ENCODE peak calls at places on chromosomes 11 and 22, in four cellular contexts. R is fibroblast of lung, K is heart right ventricle, F is LNCaP clone FGC. I is an unnamed sample.

GRCh38 chr22:38317995-38318715 is 922 bp upstream of the CSNK1E start:
- DNase-seq in R (peak), K (peak), F (peak), I (peak)

GRCh38 chr11:110279881-110280280 is 16.5 kb downstream of the RDX start:
- DNase-seq in R (no peak), K (no peak), F (no peak), I (no peak)

GRCh38 chr11:68211546-68211945 is 1.6 kb downstream of the KMT5B start:
- DNase-seq in R (no peak), K (no peak), F (no peak), I (no peak)

GRCh38 chr11:67277231-67277961 is 11.1 kb downstream of the GRK2 start:
- DNase-seq in R (peak), K (peak), F (no peak), I (no peak)

GRCh38 chr11:116471608-116472007 is 301.2 kb downstream of the BUD13 start:
- DNase-seq in R (peak), K (no peak), F (no peak), I (peak)

GRCh38 chr22:36029406-36029755 is 757 bp upstream of the RBFOX2 start:
- DNase-seq in R (no peak), K (no peak), F (no peak), I (no peak)

GRCh38 chr22:44380716-44381500 is 68.2 kb upstream of the SHISAL1 start:
- DNase-seq in R (no peak), K (no peak), F (no peak), I (no peak)

GRCh38 chr11:69444381-69445130 is 36.9 kb upstream of the LINC01488 start:
- DNase-seq in R (peak), K (peak), F (no peak), I (no peak)

GRCh38 chr22:22865311-22866072 is 22.1 kb upstream of the IGLL5 start:
- DNase-seq in R (peak), K (no peak), F (no peak), I (no peak)

GRCh38 chr22:25077964-25078363 is 121.7 kb upstream of the CRYBB3 start:
- DNase-seq in R (no peak), K (no peak), F (no peak), I (no peak)

GRCh38 chr11:45929486-45930030 is 7.1 kb downstream of the LARGE2 start:
- DNase-seq in R (no peak), K (no peak), F (no peak), I (no peak)

GRCh38 chr11:69963533-69964246 is 114.4 kb upstream of the ANO1 start:
- DNase-seq in R (peak), K (no peak), F (no peak), I (no peak)

GRCh38 chr11:72443016-72443415 is 8.7 kb upstream of the CLPB start:
- DNase-seq in R (peak), K (no peak), F (no peak), I (no peak)

GRCh38 chr11:14642873-14643696 is 519 bp upstream of the PDE3B start:
- DNase-seq in R (no peak), K (no peak), F (no peak), I (no peak)

DNA sequence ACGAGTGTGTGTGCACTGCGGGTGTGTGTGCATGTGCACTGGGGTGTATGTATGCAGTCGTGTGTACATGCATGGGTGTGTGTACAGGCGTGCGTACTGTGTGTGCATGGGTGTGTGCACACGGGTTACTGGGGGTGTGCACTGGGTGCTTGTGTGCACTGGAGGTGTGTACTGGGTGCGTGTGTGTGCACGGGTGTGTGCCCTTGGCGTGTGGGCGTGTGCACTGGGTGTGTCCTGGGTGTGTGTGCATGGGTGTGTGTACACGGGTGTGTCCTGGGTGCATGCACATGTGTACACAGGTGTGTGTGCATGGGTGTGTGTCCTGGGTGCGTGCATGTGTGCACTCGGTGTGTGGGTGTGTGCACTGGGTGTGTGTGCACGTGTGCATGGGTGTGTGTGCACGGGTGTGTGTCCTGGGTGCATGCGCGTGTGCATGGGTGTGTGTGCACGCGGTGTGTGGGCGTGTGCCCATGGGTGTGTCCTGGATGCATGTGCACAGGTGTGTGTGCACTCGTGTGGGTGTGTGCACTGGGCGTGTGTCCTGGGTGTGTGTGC is 39.1 kb downstream of the BRSK2 start:
- DNase-seq in R (no peak), K (no peak), F (no peak), I (no peak)
- TF ChIP-seq CTCF in R (no peak), K (no peak), F (no peak), I (no peak)

DNA sequence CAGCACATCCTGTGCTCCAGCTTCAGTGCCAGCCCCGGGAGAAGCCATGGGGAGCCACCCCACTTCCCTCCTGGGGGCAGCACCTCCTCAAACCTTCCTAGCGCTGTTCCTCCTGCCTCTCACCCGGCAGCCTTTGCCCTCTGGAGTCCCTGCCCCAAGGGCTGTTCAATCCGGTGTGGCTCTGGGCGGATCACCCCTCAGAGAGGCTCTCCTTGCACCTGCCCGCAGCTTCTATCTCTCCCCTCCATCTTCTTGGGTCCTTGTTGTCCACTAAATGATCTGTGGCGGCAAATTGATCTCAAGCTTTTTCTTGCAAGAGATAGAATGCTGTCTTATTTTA is 18.1 kb upstream of the CDKN1C start:
- DNase-seq in R (no peak), K (no peak), F (no peak), I (no peak)
- H3K4me3 ChIP-seq in R (no peak), K (no peak), F (no peak), I (no peak)

DNA sequence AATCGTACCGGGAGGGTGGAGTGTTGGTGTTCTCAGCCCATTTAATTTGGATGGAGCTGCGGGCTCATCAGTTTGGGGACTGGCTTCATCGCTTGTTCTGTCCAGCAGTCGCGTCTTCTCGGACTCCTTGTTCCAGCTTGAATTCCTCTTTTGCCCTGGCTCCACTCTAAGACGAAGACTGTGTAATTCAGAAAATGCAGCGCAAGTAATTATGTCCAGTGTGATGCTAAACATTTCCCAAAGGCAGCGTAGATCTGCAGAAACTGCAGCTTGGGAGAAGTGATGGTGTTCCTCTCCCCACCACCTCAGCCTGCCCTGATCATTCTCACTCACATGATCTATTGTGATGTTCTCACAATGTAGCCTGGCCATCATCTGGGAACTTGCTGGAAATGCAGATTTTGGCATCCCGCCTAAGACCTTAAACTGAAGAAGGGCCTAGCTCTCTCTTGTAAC is 666 bp downstream of the SLC25A18 start:
- DNase-seq in R (peak), K (no peak), F (no peak), I (no peak)
- TF ChIP-seq CTCF in R (no peak), K (no peak), F (no peak), I (peak)

GRCh38 chr22:33593818-33594217 is 326.5 kb downstream of the LARGE1 start:
- DNase-seq in R (no peak), K (no peak), F (no peak), I (no peak)
- H3K4me3 ChIP-seq in R (no peak), K (no peak), F (no peak), I (no peak)